ENCODE peak calls at places on chromosomes 12 and 14, in nine cellular contexts. X is kidney; D is tibial artery; F is H1; T is cardiac muscle cell; B is CD8-positive, alpha-beta memory T cell; V is gastrocnemius medialis; O is psoas muscle; C is T-helper 17 cell. W is an unnamed sample. For H3K9me3, the result is how much of the 10 kb centered on the place peaks cover.

GRCh38 chr12:60977966-60978365 is 1282.2 kb upstream of the USP15 start:
- DNase-seq in D (no peak), T (no peak), V (no peak), O (no peak), B (no peak), C (no peak), X (no peak), F (no peak), W (no peak)

GRCh38 chr12:96329018-96329417 is 71.2 kb downstream of the CDK17 start:
- DNase-seq in F (no peak), D (no peak), O (no peak), T (no peak), X (no peak), B (no peak), C (no peak), V (no peak), W (no peak)

GRCh38 chr12:116044181-116044580 is 233.3 kb downstream of the MED13L start:
- DNase-seq in V (no peak), D (no peak), F (no peak), O (no peak), C (no peak), X (no peak), B (no peak), T (no peak), W (no peak)

GRCh38 chr12:121300083-121300819 is 3.7 kb upstream of the CAMKK2 start:
- DNase-seq in V (no peak), B (no peak), F (no peak), T (no peak), C (no peak), X (no peak), D (no peak), O (no peak), W (no peak)

GRCh38 chr12:56634242-56634836 is 4.2 kb upstream of the BAZ2A start:
- DNase-seq in V (peak), O (no peak), C (no peak), B (peak), X (peak), D (peak), F (peak), T (peak), W (peak)

GRCh38 chr14:93054876-93055275 is 60.8 kb downstream of the ITPK1 start:
- DNase-seq in F (no peak), C (no peak), O (no peak), X (no peak), T (no peak), V (no peak), B (no peak), D (no peak), W (no peak)

GRCh38 chr14:37202265-37202664 is 4.5 kb downstream of the MIPOL1 start:
- DNase-seq in C (no peak), T (no peak), O (no peak), X (no peak), D (no peak), V (no peak), B (no peak), F (no peak), W (no peak)

GRCh38 chr12:101327054-101327453 is 47.1 kb downstream of the UTP20 start:
- DNase-seq in X (no peak), T (no peak), B (no peak), V (no peak), F (no peak), O (no peak), C (no peak), D (no peak), W (no peak)

GRCh38 chr12:71312767-71313375 is 126.7 kb upstream of the LGR5 start:
- DNase-seq in V (no peak), T (no peak), X (no peak), F (no peak), C (no peak), D (no peak), B (no peak), O (no peak), W (no peak)

GRCh38 chr12:68609955-68610434 is 704 bp upstream of the RAP1B start:
- DNase-seq in B (no peak), C (no peak), X (no peak), V (peak), T (peak), F (no peak), O (no peak), D (no peak), W (no peak)

GRCh38 chr14:99576304-99576703 is 27.7 kb downstream of the CCDC85C start:
- DNase-seq in V (no peak), B (no peak), D (no peak), F (no peak), O (no peak), T (peak), C (no peak), X (no peak), W (no peak)

GRCh38 chr14:68886109-68886434 is 93.0 kb downstream of the ACTN1 start:
- DNase-seq in B (no peak), O (no peak), X (no peak), F (no peak), C (no peak), D (no peak), T (peak), V (no peak), W (peak)

GRCh38 chr12:115312901-115313300 is 628.9 kb upstream of the TBX3 start:
- DNase-seq in O (no peak), V (no peak), B (no peak), T (no peak), C (no peak), D (no peak), X (no peak), F (no peak), W (no peak)

GRCh38 chr14:87996276-87996592 is 3.3 kb upstream of the GALC start:
- DNase-seq in C (no peak), B (no peak), T (no peak), X (no peak), D (no peak), V (no peak), O (no peak), F (no peak), W (no peak)

GRCh38 chr14:70585221-70585620 is 15.2 kb downstream of the MED6 start:
- DNase-seq in T (no peak), F (no peak), D (no peak), V (no peak), B (no peak), C (no peak), X (no peak), O (no peak), W (no peak)

GRCh38 chr14:34214961-34215360 is 247.1 kb downstream of the SPTSSA start:
- DNase-seq in C (no peak), T (no peak), F (no peak), V (no peak), D (no peak), X (no peak), B (no peak), O (no peak), W (no peak)

GRCh38 chr14:90533591-90534021 is 136.8 kb downstream of the CALM1 start:
- DNase-seq in F (no peak), T (no peak), C (no peak), O (no peak), X (peak), V (no peak), D (no peak), B (no peak), W (no peak)

GRCh38 chr12:43550831-43551270 is 1.2 kb downstream of the ADAMTS20 start:
- DNase-seq in F (peak), T (peak), O (no peak), C (no peak), B (no peak), V (no peak), X (peak), D (no peak), W (no peak)

GRCh38 chr12:40171501-40171900 is 53.3 kb upstream of the LRRK2 start:
- DNase-seq in F (no peak), X (no peak), B (no peak), T (no peak), D (no peak), V (no peak), C (no peak), O (no peak), W (no peak)

GRCh38 chr14:59332727-59333126 is 132.5 kb downstream of the GPR135 start:
- DNase-seq in T (no peak), B (no peak), O (no peak), F (no peak), D (no peak), C (no peak), V (no peak), X (no peak), W (no peak)

GRCh38 chr12:54653025-54653424 is 4.9 kb upstream of the DCD start:
- DNase-seq in F (no peak), T (no peak), C (no peak), O (no peak), B (no peak), D (no peak), V (no peak), X (no peak), W (no peak)

GRCh38 chr12:95412826-95413311 is 61.1 kb upstream of the METAP2 start:
- DNase-seq in T (no peak), X (no peak), V (no peak), F (no peak), C (no peak), O (no peak), B (no peak), D (no peak), W (no peak)

GRCh38 chr14:98694541-98694940 is 577.5 kb downstream of the BCL11B start:
- DNase-seq in F (no peak), O (no peak), D (no peak), T (no peak), X (no peak), V (no peak), B (no peak), C (no peak), W (no peak)

GRCh38 chr12:124508323-124509096 is 58.9 kb downstream of the NCOR2 start:
- DNase-seq in D (no peak), C (no peak), T (no peak), X (peak), B (no peak), F (no peak), O (peak), V (peak), W (no peak)

GRCh38 chr14:95545769-95546168 is 10.9 kb downstream of the GLRX5 start:
- DNase-seq in V (no peak), D (no peak), C (no peak), O (no peak), F (no peak), B (no peak), T (no peak), X (no peak), W (no peak)

GRCh38 chr12:89846473-89846872 is 137.8 kb upstream of the ATP2B1 start:
- DNase-seq in T (no peak), B (no peak), X (no peak), F (no peak), C (no peak), V (no peak), O (no peak), D (no peak), W (no peak)

GRCh38 chr14:64510825-64511679 is 6.5 kb downstream of the ZBTB1 start:
- DNase-seq in D (peak), C (peak), F (peak), V (peak), T (peak), X (no peak), B (peak), O (peak), W (no peak)

GRCh38 chr12:49091836-49092085 is 2.8 kb downstream of the DHH start:
- DNase-seq in C (no peak), X (no peak), D (no peak), F (no peak), B (no peak), T (no peak), V (no peak), O (no peak), W (no peak)

GRCh38 chr14:74954947-74955228 is 509 bp downstream of the PGF start:
- DNase-seq in B (no peak), F (no peak), X (no peak), C (no peak), O (no peak), V (no peak), D (no peak), T (no peak), W (no peak)

GRCh38 chr14:68669644-68670343 is 123.1 kb downstream of the ZFP36L1 start:
- DNase-seq in X (no peak), C (no peak), D (peak), B (no peak), F (no peak), T (no peak), O (peak), V (no peak), W (no peak)

GRCh38 chr12:103880299-103881142 is 39.5 kb upstream of the NT5DC3 start:
- DNase-seq in C (no peak), V (no peak), O (no peak), F (no peak), D (no peak), T (no peak), B (no peak), X (no peak), W (peak)

GRCh38 chr12:1660304-1661187 is 30.3 kb upstream of the ADIPOR2 start:
- DNase-seq in T (no peak), X (peak), C (peak), F (no peak), O (peak), B (peak), D (peak), V (peak), W (peak)

GRCh38 chr12:3336606-3337311 is 154.2 kb upstream of the PRMT8 start:
- DNase-seq in O (no peak), V (no peak), F (no peak), B (no peak), X (no peak), T (no peak), D (no peak), C (no peak), W (no peak)

GRCh38 chr12:6273931-6274687 is 36.4 kb upstream of the PLEKHG6 start:
- DNase-seq in O (no peak), D (no peak), C (no peak), T (no peak), B (no peak), V (no peak), F (no peak), X (peak), W (no peak)

GRCh38 chr12:76410371-76410770 is 62.2 kb upstream of the BBS10 start:
- DNase-seq in V (no peak), D (no peak), O (no peak), F (no peak), X (no peak), T (no peak), C (no peak), B (no peak), W (no peak)

GRCh38 chr12:76413121-76413520 is 64.9 kb upstream of the BBS10 start:
- DNase-seq in F (no peak), X (no peak), V (no peak), C (no peak), B (no peak), D (no peak), T (no peak), O (no peak), W (no peak)

GRCh38 chr12:76409074-76409473 is 60.9 kb upstream of the BBS10 start:
- DNase-seq in D (no peak), V (no peak), B (no peak), C (no peak), T (no peak), X (no peak), F (no peak), O (no peak), W (no peak)

GRCh38 chr12:76402259-76402658 is 54.0 kb upstream of the BBS10 start:
- DNase-seq in D (no peak), C (no peak), T (no peak), F (no peak), O (no peak), B (no peak), X (no peak), V (no peak), W (no peak)

GRCh38 chr12:76407710-76408109 is 59.5 kb upstream of the BBS10 start:
- DNase-seq in V (no peak), T (no peak), B (no peak), X (no peak), D (no peak), C (no peak), F (no peak), O (no peak), W (no peak)
- H3K9me3 ChIP-seq in V (under half), T (under half), B (under half), X (under half), D (under half), C (under half), F (under half), O (under half), W (under half)

GRCh38 chr14:26839481-26839880 is 241.6 kb upstream of the NOVA1 start:
- DNase-seq in V (no peak), T (no peak), F (no peak), D (no peak), B (no peak), X (no peak), C (no peak), O (no peak), W (no peak)

GRCh38 chr14:26846388-26846787 is 248.6 kb upstream of the NOVA1 start:
- DNase-seq in O (no peak), D (no peak), T (no peak), B (no peak), C (no peak), V (no peak), X (no peak), F (no peak), W (no peak)

GRCh38 chr14:26841361-26841760 is 243.5 kb upstream of the NOVA1 start:
- DNase-seq in D (no peak), C (no peak), T (no peak), X (no peak), B (no peak), V (no peak), F (no peak), O (no peak), W (no peak)

GRCh38 chr14:26845106-26845818 is 247.4 kb upstream of the NOVA1 start:
- DNase-seq in B (no peak), T (no peak), V (no peak), C (no peak), X (no peak), F (no peak), O (no peak), D (no peak), W (no peak)

DNA sequence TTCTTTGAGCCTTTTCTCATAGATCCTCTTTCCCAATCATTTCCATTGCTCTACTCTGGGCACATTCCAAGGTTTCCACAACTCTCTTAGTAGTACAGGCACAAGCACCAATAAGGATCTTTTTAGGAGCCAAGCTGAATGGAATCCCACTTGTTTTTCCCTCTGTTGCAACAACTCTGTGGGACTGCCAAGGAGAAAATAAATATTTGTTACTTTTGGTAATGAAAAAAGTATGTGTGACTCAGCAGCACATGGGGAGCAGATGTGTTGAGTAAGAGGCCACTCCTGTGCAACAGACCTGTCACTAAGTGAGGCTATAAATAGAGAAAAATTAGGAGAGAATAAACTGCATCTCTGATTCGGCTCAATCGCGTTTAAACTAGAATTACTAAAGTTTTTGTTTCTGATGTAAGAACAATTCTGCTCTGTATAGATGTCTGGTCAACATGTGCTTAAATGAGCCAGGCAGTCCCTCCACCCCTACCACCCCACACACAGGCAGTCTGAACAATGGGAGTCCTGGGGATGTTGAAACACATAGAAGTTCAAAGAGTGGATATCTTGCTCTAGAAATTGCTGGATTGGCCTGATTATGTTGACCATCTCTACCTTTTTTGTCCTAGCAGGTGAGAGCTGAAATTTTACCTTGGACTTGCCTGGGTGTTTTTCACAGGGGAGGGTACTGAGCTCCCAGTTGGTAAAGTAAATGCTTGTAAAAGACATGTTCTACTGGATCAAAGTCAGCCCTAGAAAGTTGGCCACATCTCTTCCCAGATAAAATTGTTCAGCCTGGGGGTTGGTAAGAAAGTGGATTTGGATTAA is 244.3 kb upstream of the NOVA1 start:
- DNase-seq in B (no peak), T (peak), F (no peak), D (peak), V (peak), X (peak), O (peak), C (no peak), W (peak)
- H3K9me3 ChIP-seq in B (under half), T (under half), F (under half), D (under half), V (under half), X (under half), O (under half), C (under half), W (under half)

GRCh38 chr12:21330682-21331253 is 3.9 kb downstream of the SLCO1A2 start:
- DNase-seq in C (no peak), X (no peak), D (no peak), B (no peak), F (no peak), T (no peak), V (no peak), O (no peak), W (no peak)
- H3K9me3 ChIP-seq in C (under half), X (under half), D (under half), B (under half), F (half or more), T (under half), V (under half), O (under half), W (under half)

GRCh38 chr12:111936869-111937268 is 76.1 kb downstream of the TMEM116 start:
- DNase-seq in O (no peak), C (no peak), B (no peak), T (no peak), D (no peak), X (no peak), F (no peak), V (no peak), W (no peak)
- H3K9me3 ChIP-seq in O (under half), C (under half), B (under half), T (under half), D (under half), X (under half), F (under half), V (under half), W (under half)

GRCh38 chr12:130427381-130427887 is 89.7 kb downstream of the PIWIL1 start:
- DNase-seq in D (peak), V (no peak), O (no peak), F (peak), C (no peak), X (no peak), B (no peak), T (no peak), W (no peak)

GRCh38 chr12:130425698-130426245 is 88.1 kb downstream of the PIWIL1 start:
- DNase-seq in T (no peak), O (no peak), C (no peak), F (peak), B (no peak), V (no peak), X (no peak), D (no peak), W (no peak)

GRCh38 chr12:130423991-130424857 is 86.5 kb downstream of the PIWIL1 start:
- DNase-seq in F (peak), C (no peak), X (no peak), T (no peak), O (no peak), V (no peak), D (peak), B (no peak), W (no peak)

GRCh38 chr12:130423136-130423535 is 85.4 kb downstream of the PIWIL1 start:
- DNase-seq in T (no peak), B (no peak), O (no peak), X (no peak), V (no peak), D (peak), C (no peak), F (peak), W (no peak)

DNA sequence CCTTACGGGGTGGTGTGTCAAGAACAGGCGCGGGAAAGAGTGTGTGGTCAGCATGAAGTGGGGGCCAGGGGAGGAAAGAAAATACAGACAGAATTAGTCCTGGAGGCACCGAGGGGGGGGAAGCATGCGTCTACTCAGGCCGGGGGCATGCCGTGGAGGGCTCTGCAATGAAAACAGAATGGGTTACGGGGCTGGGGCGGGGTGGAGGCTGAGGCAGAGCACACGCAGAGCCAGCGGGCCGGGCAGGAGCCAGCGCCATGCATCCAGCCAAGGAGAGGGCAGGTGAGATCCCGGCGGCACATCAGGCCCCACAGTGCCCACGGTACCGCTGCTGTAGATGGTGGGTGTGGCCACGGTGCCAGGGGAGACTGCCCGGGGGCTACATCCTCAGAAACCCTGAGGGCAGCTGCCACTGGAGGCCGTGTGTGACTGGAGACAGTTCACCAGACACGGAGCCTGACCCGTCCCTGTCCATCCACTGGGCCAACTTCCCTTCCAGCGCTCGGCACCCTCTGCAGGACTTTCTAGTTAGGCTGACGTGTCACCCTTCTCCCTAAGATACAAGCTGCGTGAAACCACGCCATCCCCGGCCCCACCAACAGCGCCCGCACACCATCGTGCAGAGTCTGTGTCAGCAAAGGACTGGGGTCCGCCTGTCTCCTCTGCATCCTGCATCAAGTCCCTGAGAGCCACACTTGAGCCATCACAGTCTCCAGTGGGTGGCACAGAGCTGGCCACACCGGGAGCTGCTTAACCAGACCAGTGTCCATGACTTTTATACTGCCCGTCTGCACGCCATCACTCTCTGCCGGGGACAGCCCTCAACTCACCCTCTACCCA is 87.4 kb downstream of the PIWIL1 start:
- DNase-seq in F (peak), V (no peak), O (no peak), B (no peak), X (no peak), T (no peak), D (peak), C (no peak), W (no peak)
- H3K9me3 ChIP-seq in F (under half), V (under half), O (under half), B (under half), X (under half), T (under half), D (under half), C (under half), W (under half)